ENCODE peak calls at places on chromosomes 16 and 17, in seven cellular contexts. One of them, this sample, is unnamed.

GRCh38 chr17:14295676-14296075 is 5.2 kb upstream of the HS3ST3B1 start:
- DNase-seq in GM06990: no peak
- DNase-seq in stomach: no peak
- DNase-seq in skeletal muscle cell: no peak
- DNase-seq in IMR-90: no peak
- DNase-seq in cardiac fibroblast: no peak
- DNase-seq in A549: no peak
- DNase-seq in this sample: no peak

GRCh38 chr17:50149425-50150353 is 788 bp downstream of the PPP1R9B start:
- DNase-seq in GM06990: peak; percentile 73
- DNase-seq in stomach: peak; percentile 77
- DNase-seq in skeletal muscle cell: no peak
- DNase-seq in IMR-90: peak; percentile 48
- DNase-seq in cardiac fibroblast: peak; percentile 62
- DNase-seq in A549: peak; percentile 76
- DNase-seq in this sample: peak; percentile 29

GRCh38 chr17:14919580-14920160 is 345.5 kb downstream of the PMP22 start:
- DNase-seq in GM06990: no peak
- DNase-seq in stomach: no peak
- DNase-seq in skeletal muscle cell: no peak
- DNase-seq in IMR-90: peak; percentile 5
- DNase-seq in cardiac fibroblast: no peak
- DNase-seq in A549: no peak
- DNase-seq in this sample: no peak

GRCh38 chr17:10198509-10199249 is at the start of gene GAS7:
- DNase-seq in GM06990: peak; percentile 32
- DNase-seq in stomach: peak; percentile 38
- DNase-seq in skeletal muscle cell: no peak
- DNase-seq in IMR-90: peak; percentile 26
- DNase-seq in cardiac fibroblast: no peak
- DNase-seq in A549: no peak
- DNase-seq in this sample: no peak

GRCh38 chr17:16013943-16014407 is 14.4 kb downstream of the TTC19 start:
- DNase-seq in GM06990: no peak
- DNase-seq in stomach: no peak
- DNase-seq in skeletal muscle cell: peak; percentile 58
- DNase-seq in IMR-90: peak; percentile 91
- DNase-seq in cardiac fibroblast: peak; percentile 91
- DNase-seq in A549: peak; percentile 78
- DNase-seq in this sample: peak; percentile 82

GRCh38 chr16:56371383-56371937 is 53.9 kb downstream of the AMFR start:
- DNase-seq in GM06990: no peak
- DNase-seq in stomach: no peak
- DNase-seq in skeletal muscle cell: no peak
- DNase-seq in IMR-90: no peak
- DNase-seq in cardiac fibroblast: no peak
- DNase-seq in A549: no peak
- DNase-seq in this sample: no peak

GRCh38 chr16:11232852-11233726 is 22.9 kb downstream of the SOCS1 start:
- DNase-seq in GM06990: peak; percentile 85
- DNase-seq in stomach: peak; percentile 64
- DNase-seq in skeletal muscle cell: no peak
- DNase-seq in IMR-90: no peak
- DNase-seq in cardiac fibroblast: no peak
- DNase-seq in A549: no peak
- DNase-seq in this sample: no peak

GRCh38 chr17:66248285-66248684 is 19.1 kb upstream of the APOH start:
- DNase-seq in GM06990: no peak
- DNase-seq in stomach: no peak
- DNase-seq in skeletal muscle cell: no peak
- DNase-seq in IMR-90: no peak
- DNase-seq in cardiac fibroblast: no peak
- DNase-seq in A549: no peak
- DNase-seq in this sample: no peak

GRCh38 chr16:57803413-57803990 is 1.2 kb upstream of the KIFC3 start:
- DNase-seq in GM06990: no peak
- DNase-seq in stomach: no peak
- DNase-seq in skeletal muscle cell: no peak
- DNase-seq in IMR-90: no peak
- DNase-seq in cardiac fibroblast: no peak
- DNase-seq in A549: no peak
- DNase-seq in this sample: peak; percentile 44

GRCh38 chr17:78108726-78109488 is 19.6 kb downstream of the TMC6 start:
- DNase-seq in GM06990: no peak
- DNase-seq in stomach: no peak
- DNase-seq in skeletal muscle cell: no peak
- DNase-seq in IMR-90: no peak
- DNase-seq in cardiac fibroblast: no peak
- DNase-seq in A549: no peak
- DNase-seq in this sample: no peak
- H3K4me3 ChIP-seq in GM06990: no peak overlapping the region
- H3K4me3 ChIP-seq in stomach: no peak overlapping the region
- H3K4me3 ChIP-seq in skeletal muscle cell: no peak overlapping the region
- H3K4me3 ChIP-seq in IMR-90: no peak overlapping the region
- H3K4me3 ChIP-seq in cardiac fibroblast: no peak overlapping the region
- H3K4me3 ChIP-seq in A549: no peak overlapping the region
- H3K4me3 ChIP-seq in this sample: no peak overlapping the region

GRCh38 chr16:28280881-28281836 is 11.2 kb upstream of the SBK1 start:
- DNase-seq in GM06990: no peak
- DNase-seq in stomach: no peak
- DNase-seq in skeletal muscle cell: no peak
- DNase-seq in IMR-90: no peak
- DNase-seq in cardiac fibroblast: no peak
- DNase-seq in A549: peak; percentile 34
- DNase-seq in this sample: no peak
- H3K4me3 ChIP-seq in GM06990: no peak overlapping the region
- H3K4me3 ChIP-seq in stomach: no peak overlapping the region
- H3K4me3 ChIP-seq in skeletal muscle cell: no peak overlapping the region
- H3K4me3 ChIP-seq in IMR-90: no peak overlapping the region
- H3K4me3 ChIP-seq in cardiac fibroblast: no peak overlapping the region
- H3K4me3 ChIP-seq in A549: no peak overlapping the region
- H3K4me3 ChIP-seq in this sample: no peak overlapping the region

DNA sequence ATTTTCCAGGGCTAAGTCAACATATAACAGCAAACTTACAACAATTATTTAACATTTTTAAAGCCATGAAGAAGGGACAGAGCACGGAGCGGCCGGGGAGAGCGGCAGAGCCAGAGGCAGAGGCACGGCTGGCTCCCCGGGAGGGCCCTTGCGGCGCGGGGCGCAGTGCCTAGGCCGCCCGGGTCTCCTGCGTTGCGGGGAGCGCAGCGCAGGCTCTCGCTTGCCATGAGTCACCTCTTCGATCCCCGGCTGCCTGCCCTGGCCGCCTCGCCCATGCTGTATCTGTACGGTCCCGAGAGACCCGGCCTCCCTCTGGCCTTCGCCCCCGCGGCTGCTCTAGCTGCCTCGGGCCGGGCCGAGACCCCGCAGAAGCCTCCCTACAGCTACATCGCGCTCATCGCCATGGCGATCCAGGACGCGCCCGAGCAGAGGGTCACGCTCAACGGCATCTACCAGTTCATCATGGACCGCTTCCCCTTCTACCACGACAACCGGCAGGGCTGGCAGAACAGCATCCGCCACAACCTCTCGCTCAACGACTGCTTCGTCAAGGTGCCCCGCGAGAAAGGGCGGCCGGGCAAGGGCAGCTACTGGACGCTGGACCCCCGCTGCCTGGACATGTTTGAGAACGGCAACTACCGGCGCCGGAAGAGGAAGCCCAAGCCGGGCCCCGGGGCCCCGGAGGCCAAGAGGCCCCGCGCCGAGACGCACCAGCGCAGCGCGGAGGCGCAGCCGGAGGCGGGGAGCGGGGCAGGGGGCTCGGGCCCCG is at the start of gene FOXL1:
- DNase-seq in GM06990: no peak
- DNase-seq in stomach: no peak
- DNase-seq in skeletal muscle cell: peak; percentile 61
- DNase-seq in IMR-90: peak; percentile 80
- DNase-seq in cardiac fibroblast: peak; percentile 86
- DNase-seq in A549: no peak
- DNase-seq in this sample: no peak
- H3K4me3 ChIP-seq in GM06990: no peak within 1 kb of the TSS
- H3K4me3 ChIP-seq in stomach: peak within 1 kb of the TSS; percentile 44
- H3K4me3 ChIP-seq in skeletal muscle cell: peak within 1 kb of the TSS; percentile 60
- H3K4me3 ChIP-seq in IMR-90: peak within 1 kb of the TSS; percentile 71
- H3K4me3 ChIP-seq in cardiac fibroblast: peak within 1 kb of the TSS; percentile 67
- H3K4me3 ChIP-seq in A549: no peak within 1 kb of the TSS
- H3K4me3 ChIP-seq in this sample: peak within 1 kb of the TSS; percentile 25

DNA sequence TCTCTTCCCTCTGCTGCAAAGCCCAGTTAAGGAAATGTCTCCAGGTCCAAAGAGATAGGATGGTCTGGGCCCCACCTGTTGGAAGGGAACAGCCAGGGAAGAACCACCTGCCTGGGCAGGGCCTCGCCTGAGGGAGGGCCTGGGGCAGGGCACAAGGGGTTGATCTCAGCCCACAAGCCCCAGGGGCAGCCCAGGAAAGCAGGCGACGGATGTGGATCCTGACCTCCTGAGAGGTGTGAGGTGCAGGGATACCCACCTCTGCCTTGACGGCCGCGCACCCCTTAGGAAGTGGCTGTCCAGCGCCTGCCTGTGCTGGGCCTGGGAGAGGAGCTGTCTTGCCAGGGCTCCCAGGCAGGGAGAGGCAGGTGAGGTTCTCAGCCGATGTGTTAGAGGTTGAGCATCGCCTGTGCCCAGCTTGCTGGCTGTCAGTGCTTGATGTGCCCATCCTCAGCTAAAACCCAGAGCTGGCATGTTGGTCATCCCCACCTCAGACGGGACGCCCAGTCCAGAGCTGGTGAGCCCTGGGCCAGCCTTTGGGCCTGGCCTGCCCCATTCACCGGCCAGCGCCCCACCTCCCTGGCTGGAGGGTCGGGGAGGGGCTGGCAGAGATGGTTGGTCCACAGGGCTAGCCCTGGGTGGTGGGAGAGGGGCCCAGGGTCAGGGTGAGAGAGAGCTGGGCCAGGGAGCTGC is 434 bp downstream of the CEMP1 start:
- DNase-seq in GM06990: no peak
- DNase-seq in stomach: no peak
- DNase-seq in skeletal muscle cell: no peak
- DNase-seq in IMR-90: no peak
- DNase-seq in cardiac fibroblast: no peak
- DNase-seq in A549: no peak
- DNase-seq in this sample: no peak
- H3K4me3 ChIP-seq in GM06990: no peak overlapping the region
- H3K4me3 ChIP-seq in stomach: peak overlapping the region; percentile 63
- H3K4me3 ChIP-seq in skeletal muscle cell: no peak overlapping the region
- H3K4me3 ChIP-seq in IMR-90: no peak overlapping the region
- H3K4me3 ChIP-seq in cardiac fibroblast: no peak overlapping the region
- H3K4me3 ChIP-seq in A549: no peak overlapping the region
- H3K4me3 ChIP-seq in this sample: no peak overlapping the region